ENCODE peak calls at places on chromosome 21, in five cellular contexts. One of them, this sample, is unnamed. For H3K4me1, the result is how much of the 10 kb centered on the place peaks cover.

GRCh38 chr21:30580132-30580531 is 10.1 kb downstream of the KRTAP22-2 start:
- DNase-seq in CD8-positive, alpha-beta T cell: no peak
- DNase-seq in cardiac muscle cell: no peak
- DNase-seq in body of pancreas: no peak
- DNase-seq in NT2/D1: no peak
- DNase-seq in this sample: no peak

GRCh38 chr21:27149034-27149433 is 182.1 kb upstream of the ADAMTS5 start:
- DNase-seq in CD8-positive, alpha-beta T cell: no peak
- DNase-seq in cardiac muscle cell: no peak
- DNase-seq in body of pancreas: no peak
- DNase-seq in NT2/D1: no peak
- DNase-seq in this sample: no peak

GRCh38 chr21:42039911-42040351 is 29.8 kb upstream of the ZBTB21 start:
- DNase-seq in CD8-positive, alpha-beta T cell: no peak
- DNase-seq in cardiac muscle cell: peak
- DNase-seq in body of pancreas: no peak
- DNase-seq in NT2/D1: no peak
- DNase-seq in this sample: no peak

GRCh38 chr21:42760977-42761751 is 107.7 kb downstream of the PDE9A start:
- DNase-seq in CD8-positive, alpha-beta T cell: no peak
- DNase-seq in cardiac muscle cell: no peak
- DNase-seq in body of pancreas: no peak
- DNase-seq in NT2/D1: no peak
- DNase-seq in this sample: no peak

GRCh38 chr21:31731112-31731801 is 661 bp downstream of the SCAF4 start:
- DNase-seq in CD8-positive, alpha-beta T cell: peak
- DNase-seq in cardiac muscle cell: peak
- DNase-seq in body of pancreas: peak
- DNase-seq in NT2/D1: no peak
- DNase-seq in this sample: peak

GRCh38 chr21:41075668-41076463 is 92.1 kb upstream of the BACE2 start:
- DNase-seq in CD8-positive, alpha-beta T cell: no peak
- DNase-seq in cardiac muscle cell: no peak
- DNase-seq in body of pancreas: no peak
- DNase-seq in NT2/D1: no peak
- DNase-seq in this sample: no peak

GRCh38 chr21:42096593-42096992 is 25.5 kb downstream of the UMODL1 start:
- DNase-seq in CD8-positive, alpha-beta T cell: no peak
- DNase-seq in cardiac muscle cell: no peak
- DNase-seq in body of pancreas: no peak
- DNase-seq in NT2/D1: no peak
- DNase-seq in this sample: no peak

GRCh38 chr21:31546402-31547155 is 112.9 kb upstream of the SOD1 start:
- DNase-seq in CD8-positive, alpha-beta T cell: no peak
- DNase-seq in cardiac muscle cell: peak
- DNase-seq in body of pancreas: no peak
- DNase-seq in NT2/D1: no peak
- DNase-seq in this sample: no peak

GRCh38 chr21:28834335-28835238 is 158.1 kb downstream of the LTN1 start:
- DNase-seq in CD8-positive, alpha-beta T cell: no peak
- DNase-seq in cardiac muscle cell: no peak
- DNase-seq in body of pancreas: no peak
- DNase-seq in NT2/D1: no peak
- DNase-seq in this sample: no peak

GRCh38 chr21:28832715-28833061 is 160.0 kb downstream of the LTN1 start:
- DNase-seq in CD8-positive, alpha-beta T cell: no peak
- DNase-seq in cardiac muscle cell: no peak
- DNase-seq in body of pancreas: no peak
- DNase-seq in NT2/D1: no peak
- DNase-seq in this sample: no peak

GRCh38 chr21:28833609-28834008 is 159.1 kb downstream of the LTN1 start:
- DNase-seq in CD8-positive, alpha-beta T cell: no peak
- DNase-seq in cardiac muscle cell: no peak
- DNase-seq in body of pancreas: no peak
- DNase-seq in NT2/D1: no peak
- DNase-seq in this sample: no peak

GRCh38 chr21:28832013-28832714 is 160.5 kb downstream of the LTN1 start:
- DNase-seq in CD8-positive, alpha-beta T cell: peak
- DNase-seq in cardiac muscle cell: peak
- DNase-seq in body of pancreas: no peak
- DNase-seq in NT2/D1: no peak
- DNase-seq in this sample: no peak

DNA sequence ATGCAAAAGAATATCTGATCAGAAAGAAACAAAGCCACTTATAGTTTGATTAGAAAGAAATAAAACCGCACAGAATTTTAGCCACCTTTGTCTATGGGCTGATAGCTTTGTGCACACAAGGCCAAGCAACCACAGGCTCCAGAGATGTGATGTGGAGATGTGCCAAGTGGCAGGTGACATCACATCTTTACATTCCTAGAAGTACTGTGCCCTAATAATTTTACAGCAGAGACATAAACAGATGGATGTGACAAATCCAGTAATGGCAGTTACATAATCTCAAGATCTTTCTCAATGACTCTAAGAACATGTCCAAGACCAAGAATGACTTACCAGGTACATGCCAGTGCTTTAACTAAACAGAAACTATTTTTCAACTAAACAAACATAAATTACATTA is 159.5 kb downstream of the LTN1 start:
- DNase-seq in CD8-positive, alpha-beta T cell: no peak
- DNase-seq in cardiac muscle cell: no peak
- DNase-seq in body of pancreas: no peak
- DNase-seq in NT2/D1: no peak
- DNase-seq in this sample: no peak
- H3K4me1 ChIP-seq in CD8-positive, alpha-beta T cell: half or more
- H3K4me1 ChIP-seq in cardiac muscle cell: under half
- H3K4me1 ChIP-seq in body of pancreas: under half
- H3K4me1 ChIP-seq in NT2/D1: under half
- H3K4me1 ChIP-seq in this sample: under half

GRCh38 chr21:35201288-35201687 is 152.2 kb upstream of the RUNX1 start:
- DNase-seq in CD8-positive, alpha-beta T cell: no peak
- DNase-seq in cardiac muscle cell: no peak
- DNase-seq in body of pancreas: no peak
- DNase-seq in NT2/D1: no peak
- DNase-seq in this sample: no peak
- H3K4me1 ChIP-seq in CD8-positive, alpha-beta T cell: under half
- H3K4me1 ChIP-seq in cardiac muscle cell: under half
- H3K4me1 ChIP-seq in body of pancreas: under half
- H3K4me1 ChIP-seq in NT2/D1: under half
- H3K4me1 ChIP-seq in this sample: under half

GRCh38 chr21:44940116-44940631 is 345 bp downstream of the SLX9 start:
- DNase-seq in CD8-positive, alpha-beta T cell: peak
- DNase-seq in cardiac muscle cell: no peak
- DNase-seq in body of pancreas: no peak
- DNase-seq in NT2/D1: no peak
- DNase-seq in this sample: peak
- H3K4me1 ChIP-seq in CD8-positive, alpha-beta T cell: under half
- H3K4me1 ChIP-seq in cardiac muscle cell: under half
- H3K4me1 ChIP-seq in body of pancreas: under half
- H3K4me1 ChIP-seq in NT2/D1: under half
- H3K4me1 ChIP-seq in this sample: under half

GRCh38 chr21:28538987-28539622 is 453.6 kb downstream of the LTN1 start:
- DNase-seq in CD8-positive, alpha-beta T cell: no peak
- DNase-seq in cardiac muscle cell: peak
- DNase-seq in body of pancreas: no peak
- DNase-seq in NT2/D1: no peak
- DNase-seq in this sample: no peak
- H3K4me1 ChIP-seq in CD8-positive, alpha-beta T cell: under half
- H3K4me1 ChIP-seq in cardiac muscle cell: under half
- H3K4me1 ChIP-seq in body of pancreas: under half
- H3K4me1 ChIP-seq in NT2/D1: under half
- H3K4me1 ChIP-seq in this sample: under half

GRCh38 chr21:36698160-36699025 is 522 bp upstream of the SIM2 start:
- DNase-seq in CD8-positive, alpha-beta T cell: no peak
- DNase-seq in cardiac muscle cell: no peak
- DNase-seq in body of pancreas: no peak
- DNase-seq in NT2/D1: no peak
- DNase-seq in this sample: peak
- H3K4me1 ChIP-seq in CD8-positive, alpha-beta T cell: under half
- H3K4me1 ChIP-seq in cardiac muscle cell: under half
- H3K4me1 ChIP-seq in body of pancreas: half or more
- H3K4me1 ChIP-seq in NT2/D1: half or more
- H3K4me1 ChIP-seq in this sample: under half

GRCh38 chr21:15210235-15210678 is 145.5 kb upstream of the NRIP1 start:
- DNase-seq in CD8-positive, alpha-beta T cell: no peak
- DNase-seq in cardiac muscle cell: peak
- DNase-seq in body of pancreas: peak
- DNase-seq in NT2/D1: no peak
- DNase-seq in this sample: peak

GRCh38 chr21:15207231-15207630 is 142.4 kb upstream of the NRIP1 start:
- DNase-seq in CD8-positive, alpha-beta T cell: no peak
- DNase-seq in cardiac muscle cell: no peak
- DNase-seq in body of pancreas: no peak
- DNase-seq in NT2/D1: no peak
- DNase-seq in this sample: no peak

GRCh38 chr21:15208787-15209186 is 144.0 kb upstream of the NRIP1 start:
- DNase-seq in CD8-positive, alpha-beta T cell: no peak
- DNase-seq in cardiac muscle cell: no peak
- DNase-seq in body of pancreas: no peak
- DNase-seq in NT2/D1: no peak
- DNase-seq in this sample: no peak

GRCh38 chr21:15207635-15208370 is 143.0 kb upstream of the NRIP1 start:
- DNase-seq in CD8-positive, alpha-beta T cell: no peak
- DNase-seq in cardiac muscle cell: no peak
- DNase-seq in body of pancreas: no peak
- DNase-seq in NT2/D1: no peak
- DNase-seq in this sample: no peak

GRCh38 chr21:15209224-15209623 is 144.4 kb upstream of the NRIP1 start:
- DNase-seq in CD8-positive, alpha-beta T cell: no peak
- DNase-seq in cardiac muscle cell: no peak
- DNase-seq in body of pancreas: no peak
- DNase-seq in NT2/D1: no peak
- DNase-seq in this sample: no peak
- H3K4me1 ChIP-seq in CD8-positive, alpha-beta T cell: under half
- H3K4me1 ChIP-seq in cardiac muscle cell: under half
- H3K4me1 ChIP-seq in body of pancreas: under half
- H3K4me1 ChIP-seq in NT2/D1: under half
- H3K4me1 ChIP-seq in this sample: under half

GRCh38 chr21:44994581-44995171 is 54.8 kb downstream of the SLX9 start:
- DNase-seq in CD8-positive, alpha-beta T cell: no peak
- DNase-seq in cardiac muscle cell: no peak
- DNase-seq in body of pancreas: no peak
- DNase-seq in NT2/D1: no peak
- DNase-seq in this sample: no peak

GRCh38 chr21:44992608-44993031 is 52.8 kb downstream of the SLX9 start:
- DNase-seq in CD8-positive, alpha-beta T cell: no peak
- DNase-seq in cardiac muscle cell: no peak
- DNase-seq in body of pancreas: no peak
- DNase-seq in NT2/D1: no peak
- DNase-seq in this sample: no peak

GRCh38 chr21:44994016-44994365 is 54.2 kb downstream of the SLX9 start:
- DNase-seq in CD8-positive, alpha-beta T cell: no peak
- DNase-seq in cardiac muscle cell: no peak
- DNase-seq in body of pancreas: no peak
- DNase-seq in NT2/D1: no peak
- DNase-seq in this sample: no peak

GRCh38 chr21:44991538-44992483 is 52.0 kb downstream of the SLX9 start:
- DNase-seq in CD8-positive, alpha-beta T cell: no peak
- DNase-seq in cardiac muscle cell: no peak
- DNase-seq in body of pancreas: no peak
- DNase-seq in NT2/D1: no peak
- DNase-seq in this sample: no peak

GRCh38 chr21:44993321-44994015 is 53.6 kb downstream of the SLX9 start:
- DNase-seq in CD8-positive, alpha-beta T cell: no peak
- DNase-seq in cardiac muscle cell: no peak
- DNase-seq in body of pancreas: no peak
- DNase-seq in NT2/D1: no peak
- DNase-seq in this sample: no peak
- H3K4me1 ChIP-seq in CD8-positive, alpha-beta T cell: under half
- H3K4me1 ChIP-seq in cardiac muscle cell: under half
- H3K4me1 ChIP-seq in body of pancreas: under half
- H3K4me1 ChIP-seq in NT2/D1: under half
- H3K4me1 ChIP-seq in this sample: under half

GRCh38 chr21:16154961-16155360 is 425.2 kb downstream of the USP25 start:
- DNase-seq in CD8-positive, alpha-beta T cell: no peak
- DNase-seq in cardiac muscle cell: no peak
- DNase-seq in body of pancreas: no peak
- DNase-seq in NT2/D1: peak
- DNase-seq in this sample: no peak
- H3K4me1 ChIP-seq in CD8-positive, alpha-beta T cell: under half
- H3K4me1 ChIP-seq in cardiac muscle cell: under half
- H3K4me1 ChIP-seq in body of pancreas: under half
- H3K4me1 ChIP-seq in NT2/D1: under half
- H3K4me1 ChIP-seq in this sample: under half